ENCODE peak calls at places on chromosomes 12 and 14, in nine cellular contexts. H is astrocyte of the spinal cord, X is GM13976, D is fibroblast of lung, M is HFF-Myc, I is ovary, U is IMR-90, T is uterus, Q is ascending aorta. F is an unnamed sample.

GRCh38 chr14:51653096-51653814 is 1.5 kb downstream of the FRMD6 start:
- DNase-seq in H (peak; percentile 88), X (no peak), D (peak; percentile 89), M (no peak), I (no peak), U (peak; percentile 60), T (peak; percentile 42), Q (no peak), F (peak; percentile 61)

GRCh38 chr12:92324849-92325500 is 179.3 kb upstream of the BTG1 start:
- DNase-seq in H (no peak), X (no peak), D (no peak), M (no peak), I (no peak), U (no peak), T (no peak), Q (no peak), F (no peak)

GRCh38 chr14:67251573-67252226 is 10.5 kb downstream of the PALS1 start:
- DNase-seq in H (peak; percentile 54), X (no peak), D (peak; percentile 24), M (no peak), I (no peak), U (peak; percentile 70), T (no peak), Q (no peak), F (no peak)

GRCh38 chr12:113190761-113191160 is 5.2 kb downstream of the RITA1 start:
- DNase-seq in H (peak; percentile 16), X (no peak), D (peak; percentile 42), M (no peak), I (no peak), U (peak; percentile 45), T (no peak), Q (no peak), F (peak; percentile 21)

GRCh38 chr12:66035289-66035961 is 95.1 kb downstream of the LLPH start:
- DNase-seq in H (peak; percentile 74), X (no peak), D (peak; percentile 72), M (peak; percentile 53), I (no peak), U (peak; percentile 61), T (no peak), Q (no peak), F (peak; percentile 66)

GRCh38 chr12:129927316-129927900 is 23.6 kb upstream of the TMEM132D start:
- DNase-seq in H (no peak), X (no peak), D (no peak), M (no peak), I (no peak), U (no peak), T (no peak), Q (no peak), F (no peak)

GRCh38 chr14:94615823-94616570 is 3.8 kb downstream of the SERPINA3 start:
- DNase-seq in H (no peak), X (no peak), D (no peak), M (no peak), I (no peak), U (no peak), T (no peak), Q (no peak), F (no peak)

GRCh38 chr12:64685076-64685475 is 74.1 kb downstream of the GNS start:
- DNase-seq in H (no peak), X (no peak), D (no peak), M (no peak), I (no peak), U (no peak), T (no peak), Q (no peak), F (no peak)

GRCh38 chr12:105803292-105803691 is 335.5 kb downstream of the NUAK1 start:
- DNase-seq in H (no peak), X (no peak), D (no peak), M (no peak), I (no peak), U (no peak), T (no peak), Q (no peak), F (no peak)

GRCh38 chr12:121468451-121468850 is 68.5 kb downstream of the RNF34 start:
- DNase-seq in H (no peak), X (no peak), D (peak; percentile 11), M (no peak), I (no peak), U (peak; percentile 15), T (no peak), Q (no peak), F (no peak)

GRCh38 chr12:78396538-78396937 is 468.0 kb upstream of the SYT1 start:
- DNase-seq in H (no peak), X (no peak), D (no peak), M (no peak), I (no peak), U (no peak), T (no peak), Q (no peak), F (no peak)

GRCh38 chr12:89353823-89354629 is 1.7 kb upstream of the DUSP6 start:
- DNase-seq in H (peak; percentile 70), X (peak; percentile 77), D (peak; percentile 60), M (no peak), I (peak; percentile 36), U (peak; percentile 63), T (peak; percentile 65), Q (peak; percentile 49), F (peak; percentile 62)

GRCh38 chr12:101001669-101002068 is 207.1 kb downstream of the ANO4 start:
- DNase-seq in H (no peak), X (no peak), D (no peak), M (no peak), I (no peak), U (no peak), T (no peak), Q (no peak), F (no peak)

GRCh38 chr14:51653855-51654548 is 2.3 kb downstream of the FRMD6 start:
- DNase-seq in H (peak; percentile 42), X (no peak), D (no peak), M (no peak), I (no peak), U (peak; percentile 31), T (no peak), Q (no peak), F (no peak)

GRCh38 chr14:83071888-83072501 is 1538.3 kb upstream of the SEL1L start:
- DNase-seq in H (no peak), X (peak; percentile 17), D (peak; percentile 22), M (peak; percentile 0), I (no peak), U (peak; percentile 19), T (no peak), Q (no peak), F (no peak)

GRCh38 chr12:89862511-89863331 is 154.1 kb upstream of the ATP2B1 start:
- DNase-seq in H (no peak), X (peak; percentile 37), D (peak; percentile 14), M (no peak), I (no peak), U (no peak), T (no peak), Q (no peak), F (no peak)

GRCh38 chr12:19220205-19220604 is 90.7 kb downstream of the PLEKHA5 start:
- DNase-seq in H (peak; percentile 85), X (no peak), D (peak; percentile 92), M (no peak), I (no peak), U (peak; percentile 94), T (no peak), Q (no peak), F (peak; percentile 52)

GRCh38 chr14:101562659-101563351 is 1.5 kb downstream of the DIO3 start:
- DNase-seq in H (no peak), X (no peak), D (no peak), M (no peak), I (no peak), U (no peak), T (no peak), Q (no peak), F (no peak)

GRCh38 chr12:112340983-112341840 is 41.0 kb downstream of the HECTD4 start:
- DNase-seq in H (no peak), X (no peak), D (no peak), M (no peak), I (no peak), U (no peak), T (no peak), Q (no peak), F (no peak)

GRCh38 chr14:21063479-21063878 is 5.9 kb downstream of the RNASE8 start:
- DNase-seq in H (peak; percentile 79), X (no peak), D (peak; percentile 66), M (no peak), I (no peak), U (peak; percentile 86), T (no peak), Q (no peak), F (peak; percentile 66)

GRCh38 chr14:76810953-76811400 is 1.7 kb downstream of the ANGEL1 start:
- DNase-seq in H (peak; percentile 35), X (peak; percentile 50), D (peak; percentile 59), M (no peak), I (no peak), U (peak; percentile 34), T (no peak), Q (no peak), F (peak; percentile 41)
- TF ChIP-seq CTCF in H (peak; percentile 67), X (peak; percentile 37), D (peak; percentile 65), M (peak; percentile 53), I (no peak), U (peak; percentile 51), T (peak; percentile 13), Q (peak; percentile 42), F (peak; percentile 62)

DNA sequence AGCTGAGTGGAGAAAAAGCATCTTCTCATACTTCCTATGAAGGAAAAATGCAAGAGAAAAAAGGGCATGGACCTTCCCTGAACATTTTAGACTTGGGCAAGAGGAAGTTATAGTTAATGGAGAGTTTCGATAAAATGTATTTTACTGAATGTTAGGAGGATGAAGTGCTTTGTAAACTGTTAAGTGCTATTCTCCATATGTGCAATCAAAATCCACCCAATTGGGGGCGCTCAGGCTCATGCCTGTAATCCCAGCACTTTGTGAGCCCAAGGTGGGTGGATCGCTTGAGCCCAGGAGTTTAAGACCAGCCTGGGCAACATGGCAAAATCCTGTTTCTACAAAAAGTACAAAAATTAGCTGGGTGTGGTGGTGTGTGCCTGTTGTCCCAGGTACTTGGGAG is 1.9 kb upstream of the CNPY2 start:
- DNase-seq in H (no peak), X (no peak), D (no peak), M (no peak), I (no peak), U (no peak), T (no peak), Q (no peak), F (no peak)
- TF ChIP-seq CTCF in H (no peak), X (no peak), D (no peak), M (no peak), I (no peak), U (no peak), T (no peak), Q (no peak), F (peak; percentile 34)

GRCh38 chr12:57154076-57154475 is 6.7 kb upstream of the LRP1-AS start:
- DNase-seq in H (no peak), X (no peak), D (no peak), M (no peak), I (no peak), U (no peak), T (no peak), Q (no peak), F (no peak)
- TF ChIP-seq CTCF in H (no peak), X (no peak), D (no peak), M (no peak), I (no peak), U (no peak), T (no peak), Q (no peak), F (no peak)

DNA sequence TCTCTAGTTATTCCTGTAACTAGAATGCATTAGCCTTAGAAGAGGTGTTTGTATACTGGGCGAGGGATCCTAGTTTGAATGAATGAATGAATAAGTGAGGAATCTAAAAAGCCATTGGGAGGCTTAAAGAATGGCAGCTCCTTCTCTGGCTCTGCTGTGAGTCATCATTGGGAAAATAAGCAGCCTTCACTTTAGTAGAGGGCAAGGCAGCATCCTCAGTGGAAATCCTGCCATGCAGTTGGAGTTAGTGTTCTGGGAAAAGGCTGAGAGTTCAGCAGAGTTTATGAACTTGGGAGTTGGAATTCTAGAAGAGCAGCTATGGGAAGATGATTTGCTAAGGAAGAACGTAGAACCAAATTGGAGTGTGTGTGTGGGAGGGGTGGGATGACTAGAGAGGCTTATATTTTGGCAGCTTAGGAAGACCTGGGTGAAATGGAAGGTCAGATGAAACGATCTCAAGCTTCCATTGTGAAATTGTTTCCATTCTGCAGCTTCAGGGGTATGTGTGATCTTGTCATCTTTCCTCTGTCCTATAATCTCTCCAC is 120.8 kb downstream of the PTCSC3 start:
- DNase-seq in H (no peak), X (no peak), D (no peak), M (no peak), I (no peak), U (no peak), T (no peak), Q (no peak), F (no peak)
- TF ChIP-seq CTCF in H (no peak), X (no peak), D (no peak), M (no peak), I (no peak), U (no peak), T (no peak), Q (no peak), F (no peak)

F was measured in HFFc6.